ENCODE peak calls at places on chromosomes 6 and 20, in five cellular contexts. One of them, this sample, is unnamed.

GRCh38 chr6:41638002-41638800 is at the start of gene MDFI:
- DNase-seq in mammary epithelial cell: peak
- DNase-seq in activated T-helper 1 cell treated with Interleukin-2 at 50 U/mL for 16 hours: no peak
- DNase-seq in keratinocyte: no peak
- DNase-seq in EL: no peak
- DNase-seq in this sample: no peak

GRCh38 chr6:18464176-18464575 is 77.0 kb downstream of the RNF144B start:
- DNase-seq in EL: no peak
- DNase-seq in activated T-helper 1 cell treated with Interleukin-2 at 50 U/mL for 16 hours: no peak
- DNase-seq in keratinocyte: no peak
- DNase-seq in mammary epithelial cell: no peak
- DNase-seq in this sample: no peak

GRCh38 chr20:11894072-11894471 is 23.6 kb upstream of the BTBD3 start:
- DNase-seq in mammary epithelial cell: peak
- DNase-seq in activated T-helper 1 cell treated with Interleukin-2 at 50 U/mL for 16 hours: no peak
- DNase-seq in EL: no peak
- DNase-seq in keratinocyte: no peak
- DNase-seq in this sample: no peak

GRCh38 chr6:129835691-129836090 is 25.4 kb downstream of the TMEM244 start:
- DNase-seq in mammary epithelial cell: no peak
- DNase-seq in keratinocyte: no peak
- DNase-seq in EL: peak
- DNase-seq in activated T-helper 1 cell treated with Interleukin-2 at 50 U/mL for 16 hours: no peak
- DNase-seq in this sample: no peak

GRCh38 chr6:40963019-40963418 is 76.0 kb downstream of the UNC5CL start:
- DNase-seq in activated T-helper 1 cell treated with Interleukin-2 at 50 U/mL for 16 hours: no peak
- DNase-seq in mammary epithelial cell: no peak
- DNase-seq in keratinocyte: no peak
- DNase-seq in EL: no peak
- DNase-seq in this sample: no peak

GRCh38 chr6:75147512-75147911 is 58.3 kb downstream of the COL12A1 start:
- DNase-seq in activated T-helper 1 cell treated with Interleukin-2 at 50 U/mL for 16 hours: no peak
- DNase-seq in mammary epithelial cell: no peak
- DNase-seq in EL: no peak
- DNase-seq in keratinocyte: no peak
- DNase-seq in this sample: no peak

GRCh38 chr6:138517635-138518034 is 18.3 kb upstream of the NHSL1 start:
- DNase-seq in activated T-helper 1 cell treated with Interleukin-2 at 50 U/mL for 16 hours: peak
- DNase-seq in mammary epithelial cell: peak
- DNase-seq in keratinocyte: no peak
- DNase-seq in EL: peak
- DNase-seq in this sample: peak

GRCh38 chr20:33812673-33813462 is 1.7 kb downstream of the CHMP4B start:
- DNase-seq in mammary epithelial cell: peak
- DNase-seq in keratinocyte: no peak
- DNase-seq in EL: peak
- DNase-seq in activated T-helper 1 cell treated with Interleukin-2 at 50 U/mL for 16 hours: no peak
- DNase-seq in this sample: no peak

GRCh38 chr6:139402935-139403386 is 28.5 kb upstream of the CITED2 start:
- DNase-seq in activated T-helper 1 cell treated with Interleukin-2 at 50 U/mL for 16 hours: no peak
- DNase-seq in EL: peak
- DNase-seq in mammary epithelial cell: no peak
- DNase-seq in keratinocyte: no peak
- DNase-seq in this sample: no peak

GRCh38 chr6:126253421-126253820 is 86.5 kb upstream of the CENPW start:
- DNase-seq in EL: no peak
- DNase-seq in activated T-helper 1 cell treated with Interleukin-2 at 50 U/mL for 16 hours: no peak
- DNase-seq in keratinocyte: no peak
- DNase-seq in mammary epithelial cell: no peak
- DNase-seq in this sample: no peak

GRCh38 chr6:52946301-52946700 is 36.8 kb upstream of the GSTA3 start:
- DNase-seq in mammary epithelial cell: no peak
- DNase-seq in keratinocyte: no peak
- DNase-seq in EL: no peak
- DNase-seq in activated T-helper 1 cell treated with Interleukin-2 at 50 U/mL for 16 hours: no peak
- DNase-seq in this sample: no peak

GRCh38 chr20:56247954-56248782 is at the start of gene MC3R:
- DNase-seq in EL: peak
- DNase-seq in activated T-helper 1 cell treated with Interleukin-2 at 50 U/mL for 16 hours: no peak
- DNase-seq in mammary epithelial cell: peak
- DNase-seq in keratinocyte: no peak
- DNase-seq in this sample: peak

GRCh38 chr6:25876203-25876602 is 2.2 kb upstream of the SLC17A3 start:
- DNase-seq in keratinocyte: no peak
- DNase-seq in EL: no peak
- DNase-seq in mammary epithelial cell: no peak
- DNase-seq in activated T-helper 1 cell treated with Interleukin-2 at 50 U/mL for 16 hours: no peak
- DNase-seq in this sample: no peak

GRCh38 chr6:17863971-17864754 is 123.3 kb downstream of the KIF13A start:
- DNase-seq in activated T-helper 1 cell treated with Interleukin-2 at 50 U/mL for 16 hours: no peak
- DNase-seq in keratinocyte: peak
- DNase-seq in mammary epithelial cell: peak
- DNase-seq in EL: peak
- DNase-seq in this sample: peak

GRCh38 chr20:53939554-53940355 is 130.6 kb downstream of the BCAS1 start:
- DNase-seq in mammary epithelial cell: peak
- DNase-seq in keratinocyte: peak
- DNase-seq in activated T-helper 1 cell treated with Interleukin-2 at 50 U/mL for 16 hours: peak
- DNase-seq in EL: peak
- DNase-seq in this sample: peak

GRCh38 chr20:41989039-41989679 is 371.0 kb upstream of the CHD6 start:
- DNase-seq in EL: no peak
- DNase-seq in mammary epithelial cell: no peak
- DNase-seq in activated T-helper 1 cell treated with Interleukin-2 at 50 U/mL for 16 hours: no peak
- DNase-seq in keratinocyte: no peak
- DNase-seq in this sample: no peak

GRCh38 chr6:150622941-150623874 is 23.5 kb downstream of the PLEKHG1 start:
- DNase-seq in keratinocyte: no peak
- DNase-seq in mammary epithelial cell: no peak
- DNase-seq in EL: no peak
- DNase-seq in activated T-helper 1 cell treated with Interleukin-2 at 50 U/mL for 16 hours: no peak
- DNase-seq in this sample: peak

GRCh38 chr20:44858959-44859358 is 26.5 kb upstream of the YWHAB start:
- DNase-seq in mammary epithelial cell: no peak
- DNase-seq in EL: no peak
- DNase-seq in activated T-helper 1 cell treated with Interleukin-2 at 50 U/mL for 16 hours: no peak
- DNase-seq in keratinocyte: no peak
- DNase-seq in this sample: no peak

GRCh38 chr20:59144179-59144830 is 19.3 kb upstream of the ZNF831 start:
- DNase-seq in keratinocyte: no peak
- DNase-seq in mammary epithelial cell: no peak
- DNase-seq in EL: no peak
- DNase-seq in activated T-helper 1 cell treated with Interleukin-2 at 50 U/mL for 16 hours: peak
- DNase-seq in this sample: no peak

GRCh38 chr6:44253307-44254101 is 3.8 kb downstream of the SLC35B2 start:
- DNase-seq in activated T-helper 1 cell treated with Interleukin-2 at 50 U/mL for 16 hours: no peak
- DNase-seq in mammary epithelial cell: peak
- DNase-seq in keratinocyte: no peak
- DNase-seq in EL: peak
- DNase-seq in this sample: no peak

GRCh38 chr6:24140572-24140971 is 14.6 kb downstream of the NRSN1 start:
- DNase-seq in activated T-helper 1 cell treated with Interleukin-2 at 50 U/mL for 16 hours: no peak
- DNase-seq in keratinocyte: no peak
- DNase-seq in mammary epithelial cell: no peak
- DNase-seq in EL: no peak
- DNase-seq in this sample: peak

GRCh38 chr20:57048027-57048869 is 218.2 kb downstream of the BMP7 start:
- DNase-seq in EL: peak
- DNase-seq in mammary epithelial cell: peak
- DNase-seq in activated T-helper 1 cell treated with Interleukin-2 at 50 U/mL for 16 hours: no peak
- DNase-seq in keratinocyte: peak
- DNase-seq in this sample: no peak

GRCh38 chr6:109103942-109104341 is 8.6 kb downstream of the CEP57L1 start:
- DNase-seq in EL: no peak
- DNase-seq in keratinocyte: no peak
- DNase-seq in mammary epithelial cell: no peak
- DNase-seq in activated T-helper 1 cell treated with Interleukin-2 at 50 U/mL for 16 hours: no peak
- DNase-seq in this sample: no peak

GRCh38 chr20:61980647-61981583 is 84.8 kb downstream of the TAF4 start:
- DNase-seq in mammary epithelial cell: no peak
- DNase-seq in keratinocyte: no peak
- DNase-seq in EL: peak
- DNase-seq in activated T-helper 1 cell treated with Interleukin-2 at 50 U/mL for 16 hours: no peak
- DNase-seq in this sample: no peak

GRCh38 chr20:25486377-25486776 is 78.9 kb downstream of the GINS1 start:
- DNase-seq in keratinocyte: no peak
- DNase-seq in mammary epithelial cell: no peak
- DNase-seq in EL: no peak
- DNase-seq in activated T-helper 1 cell treated with Interleukin-2 at 50 U/mL for 16 hours: no peak
- DNase-seq in this sample: peak

GRCh38 chr6:2429460-2429859 is 184.1 kb upstream of the GMDS start:
- DNase-seq in EL: peak
- DNase-seq in activated T-helper 1 cell treated with Interleukin-2 at 50 U/mL for 16 hours: no peak
- DNase-seq in keratinocyte: no peak
- DNase-seq in mammary epithelial cell: no peak
- DNase-seq in this sample: no peak

GRCh38 chr6:43283905-43284304 is 14.2 kb upstream of the SLC22A7 start:
- DNase-seq in EL: no peak
- DNase-seq in mammary epithelial cell: peak
- DNase-seq in keratinocyte: no peak
- DNase-seq in activated T-helper 1 cell treated with Interleukin-2 at 50 U/mL for 16 hours: no peak
- DNase-seq in this sample: no peak

GRCh38 chr6:39684790-39685485 is 40.3 kb downstream of the KIF6 start:
- DNase-seq in keratinocyte: no peak
- DNase-seq in mammary epithelial cell: no peak
- DNase-seq in activated T-helper 1 cell treated with Interleukin-2 at 50 U/mL for 16 hours: no peak
- DNase-seq in EL: peak
- DNase-seq in this sample: peak

GRCh38 chr6:33812669-33813068 is 8.9 kb upstream of the MLN start:
- DNase-seq in keratinocyte: no peak
- DNase-seq in EL: peak
- DNase-seq in mammary epithelial cell: peak
- DNase-seq in activated T-helper 1 cell treated with Interleukin-2 at 50 U/mL for 16 hours: no peak
- DNase-seq in this sample: no peak

GRCh38 chr6:79604583-79605037 is 26.5 kb upstream of the SH3BGRL2 start:
- DNase-seq in EL: peak
- DNase-seq in activated T-helper 1 cell treated with Interleukin-2 at 50 U/mL for 16 hours: no peak
- DNase-seq in keratinocyte: no peak
- DNase-seq in mammary epithelial cell: peak
- DNase-seq in this sample: peak

GRCh38 chr6:44451803-44452690 is 64.5 kb downstream of the CDC5L start:
- DNase-seq in keratinocyte: no peak
- DNase-seq in activated T-helper 1 cell treated with Interleukin-2 at 50 U/mL for 16 hours: no peak
- DNase-seq in mammary epithelial cell: no peak
- DNase-seq in EL: no peak
- DNase-seq in this sample: no peak

GRCh38 chr20:63969851-63970713 is at the start of gene ZNF512B:
- DNase-seq in mammary epithelial cell: no peak
- DNase-seq in activated T-helper 1 cell treated with Interleukin-2 at 50 U/mL for 16 hours: peak
- DNase-seq in keratinocyte: no peak
- DNase-seq in EL: peak
- DNase-seq in this sample: peak

GRCh38 chr6:33578164-33578563 is 1.9 kb downstream of the BAK1 start:
- DNase-seq in EL: no peak
- DNase-seq in keratinocyte: no peak
- DNase-seq in activated T-helper 1 cell treated with Interleukin-2 at 50 U/mL for 16 hours: no peak
- DNase-seq in mammary epithelial cell: no peak
- DNase-seq in this sample: no peak

GRCh38 chr6:166203641-166204222 is 36.1 kb upstream of the TBXT start:
- DNase-seq in EL: no peak
- DNase-seq in keratinocyte: no peak
- DNase-seq in mammary epithelial cell: no peak
- DNase-seq in activated T-helper 1 cell treated with Interleukin-2 at 50 U/mL for 16 hours: no peak
- DNase-seq in this sample: no peak

GRCh38 chr6:22320750-22321149 is 23.9 kb upstream of the PRL start:
- DNase-seq in EL: peak
- DNase-seq in keratinocyte: no peak
- DNase-seq in mammary epithelial cell: peak
- DNase-seq in activated T-helper 1 cell treated with Interleukin-2 at 50 U/mL for 16 hours: no peak
- DNase-seq in this sample: no peak

GRCh38 chr6:122033564-122034181 is 365.8 kb upstream of the HSF2 start:
- DNase-seq in activated T-helper 1 cell treated with Interleukin-2 at 50 U/mL for 16 hours: no peak
- DNase-seq in mammary epithelial cell: peak
- DNase-seq in keratinocyte: peak
- DNase-seq in EL: peak
- DNase-seq in this sample: peak